ENCODE peak calls at places on chromosomes 2 and 18, in four cellular contexts. One of them, this sample, is unnamed.
A peak's percentile ranks its signal among the peaks of the same experiment; 100 is the strongest.

GRCh38 chr2:240999001-240999791 is 778 bp downstream of the SNED1 start:
- DNase-seq in lower leg skin: peak; percentile 81
- DNase-seq in transverse colon: peak; percentile 28
- DNase-seq in right lobe of liver: no peak
- DNase-seq in this sample: peak; percentile 8

GRCh38 chr2:38184964-38185603 is 109.1 kb upstream of the CYP1B1 start:
- DNase-seq in right lobe of liver: no peak
- DNase-seq in transverse colon: no peak
- DNase-seq in lower leg skin: no peak
- DNase-seq in this sample: no peak

GRCh38 chr18:55406374-55407045 is 181.5 kb downstream of the TCF4 start:
- DNase-seq in lower leg skin: no peak
- DNase-seq in right lobe of liver: no peak
- DNase-seq in transverse colon: no peak
- DNase-seq in this sample: no peak

GRCh38 chr2:152847067-152847466 is 128.6 kb downstream of the ARL6IP6 start:
- DNase-seq in transverse colon: no peak
- DNase-seq in right lobe of liver: no peak
- DNase-seq in lower leg skin: no peak
- DNase-seq in this sample: no peak

GRCh38 chr2:177896587-177896986 is 176.0 kb downstream of the PDE11A start:
- DNase-seq in lower leg skin: no peak
- DNase-seq in right lobe of liver: no peak
- DNase-seq in transverse colon: no peak
- DNase-seq in this sample: no peak

GRCh38 chr2:8312861-8313768 is 368.7 kb upstream of the ID2 start:
- DNase-seq in lower leg skin: no peak
- DNase-seq in transverse colon: peak; percentile 27
- DNase-seq in right lobe of liver: no peak
- DNase-seq in this sample: no peak

GRCh38 chr2:36698978-36699377 is 2.5 kb downstream of the VIT start:
- DNase-seq in transverse colon: no peak
- DNase-seq in right lobe of liver: no peak
- DNase-seq in lower leg skin: peak; percentile 78
- DNase-seq in this sample: peak; percentile 76

GRCh38 chr18:54679318-54680149 is 88.5 kb downstream of the DYNAP start:
- DNase-seq in transverse colon: no peak
- DNase-seq in right lobe of liver: no peak
- DNase-seq in lower leg skin: no peak
- DNase-seq in this sample: no peak

GRCh38 chr18:79599503-79599931 is 80.1 kb upstream of the CTDP1 start:
- DNase-seq in transverse colon: peak; percentile 4
- DNase-seq in right lobe of liver: peak; percentile 24
- DNase-seq in lower leg skin: peak; percentile 79
- DNase-seq in this sample: no peak

GRCh38 chr2:74778381-74779371 is 55.3 kb upstream of the HK2 start:
- DNase-seq in lower leg skin: no peak
- DNase-seq in right lobe of liver: no peak
- DNase-seq in transverse colon: no peak
- DNase-seq in this sample: no peak

GRCh38 chr2:121164042-121164441 is 121.0 kb downstream of the TFCP2L1 start:
- DNase-seq in right lobe of liver: no peak
- DNase-seq in lower leg skin: peak; percentile 6
- DNase-seq in transverse colon: no peak
- DNase-seq in this sample: no peak

GRCh38 chr2:70104231-70105111 is 17.2 kb downstream of the PCBP1 start:
- DNase-seq in transverse colon: peak; percentile 55
- DNase-seq in lower leg skin: peak; percentile 84
- DNase-seq in right lobe of liver: peak; percentile 55
- DNase-seq in this sample: no peak

GRCh38 chr2:199583676-199584075 is 125.9 kb upstream of the SATB2 start:
- DNase-seq in right lobe of liver: no peak
- DNase-seq in transverse colon: no peak
- DNase-seq in lower leg skin: no peak
- DNase-seq in this sample: no peak

GRCh38 chr18:79625195-79625923 is 54.2 kb upstream of the CTDP1 start:
- DNase-seq in lower leg skin: peak; percentile 68
- DNase-seq in right lobe of liver: peak; percentile 18
- DNase-seq in transverse colon: peak; percentile 17
- DNase-seq in this sample: no peak

DNA sequence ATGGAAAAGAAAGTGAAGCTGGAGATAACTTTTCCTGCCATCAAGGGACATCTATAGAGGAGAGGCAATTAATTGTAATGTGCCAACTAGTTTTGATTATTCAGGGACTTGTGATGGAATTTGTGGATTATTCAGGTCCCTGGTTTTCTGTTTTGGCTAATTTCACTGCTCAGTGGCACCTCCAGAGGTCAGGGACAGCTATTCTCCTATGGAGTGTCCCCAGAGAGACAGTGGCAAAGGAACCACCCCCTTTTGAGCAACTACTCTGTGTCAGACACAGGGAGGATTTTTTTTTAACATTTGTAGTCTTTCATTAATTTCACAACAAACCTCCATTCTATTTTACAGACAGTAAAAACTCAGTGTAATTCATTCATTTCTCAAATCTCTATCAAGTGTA is 206.0 kb upstream of the SPRED2 start:
- DNase-seq in lower leg skin: no peak
- DNase-seq in transverse colon: no peak
- DNase-seq in right lobe of liver: no peak
- DNase-seq in this sample: no peak
- H3K4me3 ChIP-seq in lower leg skin: no peak overlapping the region
- H3K4me3 ChIP-seq in transverse colon: no peak overlapping the region
- H3K4me3 ChIP-seq in right lobe of liver: no peak overlapping the region
- H3K4me3 ChIP-seq in this sample: no peak overlapping the region

DNA sequence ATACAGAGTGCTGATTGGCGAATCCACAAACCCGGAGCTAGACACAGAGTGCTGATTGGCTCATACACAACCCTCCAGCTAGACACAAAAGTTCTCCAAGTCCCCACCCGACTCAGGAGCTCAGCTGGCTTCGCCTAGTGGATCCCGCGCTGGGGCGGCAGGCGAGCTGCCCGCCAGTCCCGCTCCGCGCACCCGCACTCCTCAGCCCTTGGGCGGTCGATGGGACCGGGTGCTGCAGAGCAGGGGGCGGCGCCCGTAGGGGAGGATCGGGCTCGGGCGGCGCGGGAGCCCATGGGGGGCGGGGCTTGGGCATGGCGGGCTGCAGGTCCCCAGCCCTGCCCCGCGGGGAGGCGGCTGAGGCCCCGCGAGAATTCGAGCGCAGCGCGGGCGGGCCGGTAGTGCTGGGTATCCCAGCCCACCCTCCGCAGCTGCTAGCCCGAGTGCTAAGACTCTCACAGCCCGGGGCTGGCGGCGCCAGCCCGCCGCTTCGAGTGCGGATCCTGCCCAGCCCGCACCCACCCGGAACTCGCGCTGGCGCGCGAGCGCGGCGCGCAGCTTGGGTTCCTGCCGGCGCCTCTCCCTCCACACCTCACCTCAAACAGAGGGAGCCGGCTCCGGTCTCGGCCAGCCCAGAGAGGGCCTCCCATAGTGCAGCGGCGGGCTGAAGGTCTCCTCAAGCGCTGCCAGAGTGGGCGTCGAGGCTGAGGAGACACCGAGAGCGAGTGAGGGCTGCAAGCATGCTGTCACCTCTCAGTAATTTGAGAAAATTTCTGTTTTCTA is 75.5 kb upstream of the ATP5MC3 start:
- DNase-seq in right lobe of liver: no peak
- DNase-seq in lower leg skin: no peak
- DNase-seq in transverse colon: no peak
- DNase-seq in this sample: no peak
- TF ChIP-seq POLR2A in right lobe of liver: no peak
- TF ChIP-seq POLR2A in lower leg skin: no peak
- TF ChIP-seq POLR2A in transverse colon: no peak
- TF ChIP-seq POLR2A in this sample: no peak

GRCh38 chr18:47035156-47035671 is at the start of gene ELOA2:
- DNase-seq in transverse colon: no peak
- DNase-seq in right lobe of liver: no peak
- DNase-seq in lower leg skin: no peak
- DNase-seq in this sample: no peak

GRCh38 chr18:47036298-47036874 is 965 bp upstream of the ELOA2 start:
- DNase-seq in transverse colon: no peak
- DNase-seq in right lobe of liver: no peak
- DNase-seq in lower leg skin: no peak
- DNase-seq in this sample: no peak

GRCh38 chr18:47036927-47037605 is 1.6 kb upstream of the ELOA2 start:
- DNase-seq in right lobe of liver: no peak
- DNase-seq in transverse colon: no peak
- DNase-seq in lower leg skin: no peak
- DNase-seq in this sample: no peak

GRCh38 chr18:47032945-47033344 is 2.5 kb downstream of the ELOA2 start:
- DNase-seq in lower leg skin: no peak
- DNase-seq in transverse colon: no peak
- DNase-seq in right lobe of liver: no peak
- DNase-seq in this sample: no peak
- H3K4me3 ChIP-seq in lower leg skin: no peak overlapping the region
- H3K4me3 ChIP-seq in transverse colon: no peak overlapping the region
- H3K4me3 ChIP-seq in right lobe of liver: no peak overlapping the region
- H3K4me3 ChIP-seq in this sample: no peak overlapping the region

GRCh38 chr2:203327918-203328734 is at the start of gene ABI2:
- DNase-seq in transverse colon: peak; percentile 80
- DNase-seq in lower leg skin: peak; percentile 95
- DNase-seq in right lobe of liver: peak; percentile 86
- DNase-seq in this sample: peak; percentile 56
- TF ChIP-seq POLR2A in transverse colon: no peak
- TF ChIP-seq POLR2A in lower leg skin: no peak
- TF ChIP-seq POLR2A in right lobe of liver: no peak
- TF ChIP-seq POLR2A in this sample: peak; percentile 47

GRCh38 chr2:9693646-9694045 is 62.8 kb upstream of the YWHAQ start:
- DNase-seq in lower leg skin: no peak
- DNase-seq in transverse colon: no peak
- DNase-seq in right lobe of liver: no peak
- DNase-seq in this sample: no peak

GRCh38 chr2:9690716-9691498 is 60.1 kb upstream of the YWHAQ start:
- DNase-seq in lower leg skin: no peak
- DNase-seq in transverse colon: no peak
- DNase-seq in right lobe of liver: no peak
- DNase-seq in this sample: no peak

GRCh38 chr2:9694661-9695060 is 63.9 kb upstream of the YWHAQ start:
- DNase-seq in lower leg skin: no peak
- DNase-seq in transverse colon: no peak
- DNase-seq in right lobe of liver: no peak
- DNase-seq in this sample: no peak

GRCh38 chr2:9692392-9693137 is 61.8 kb upstream of the YWHAQ start:
- DNase-seq in lower leg skin: no peak
- DNase-seq in right lobe of liver: no peak
- DNase-seq in transverse colon: peak; percentile 33
- DNase-seq in this sample: no peak

DNA sequence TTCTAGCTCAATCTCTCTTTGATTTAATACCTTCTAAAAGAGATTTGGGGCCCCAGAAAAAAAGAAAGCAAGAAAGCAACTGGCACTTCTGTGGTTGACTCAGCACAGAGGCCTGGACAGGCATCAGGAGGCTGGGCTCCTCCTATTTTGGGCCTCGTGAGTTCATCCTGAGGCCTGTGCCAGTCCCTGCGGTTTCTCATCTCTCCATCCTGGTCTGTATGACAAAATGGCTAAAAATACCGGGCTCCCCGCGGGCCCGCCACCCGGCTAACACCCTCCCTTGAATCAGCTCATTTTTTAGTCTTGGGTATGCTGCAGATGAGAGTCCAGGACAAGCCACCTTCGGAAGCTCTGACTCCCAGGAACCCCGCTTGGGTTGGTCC is 62.3 kb upstream of the YWHAQ start:
- DNase-seq in lower leg skin: peak; percentile 88
- DNase-seq in transverse colon: no peak
- DNase-seq in right lobe of liver: no peak
- DNase-seq in this sample: peak; percentile 26
- H3K4me3 ChIP-seq in lower leg skin: no peak overlapping the region
- H3K4me3 ChIP-seq in transverse colon: no peak overlapping the region
- H3K4me3 ChIP-seq in right lobe of liver: no peak overlapping the region
- H3K4me3 ChIP-seq in this sample: no peak overlapping the region

GRCh38 chr2:128306081-128306930 is 12.4 kb downstream of the HS6ST1 start:
- DNase-seq in transverse colon: peak; percentile 81
- DNase-seq in lower leg skin: no peak
- DNase-seq in right lobe of liver: peak; percentile 75
- DNase-seq in this sample: peak; percentile 64
- TF ChIP-seq POLR2A in transverse colon: no peak
- TF ChIP-seq POLR2A in lower leg skin: no peak
- TF ChIP-seq POLR2A in right lobe of liver: no peak
- TF ChIP-seq POLR2A in this sample: no peak

This sample was measured in tibial nerve.